ENCODE peak calls at places on chromosomes 16 and 17, in four cellular contexts. G, S, O and T are unnamed samples.

GRCh38 chr17:4968166-4968915 is 724 bp upstream of the SPAG7 start:
- DNase-seq in G (peak), O (no peak), S (no peak), T (peak)

GRCh38 chr17:80783461-80783860 is 208.2 kb upstream of the CHMP6 start:
- DNase-seq in G (no peak), S (no peak), O (no peak), T (no peak)

GRCh38 chr16:73671102-73671501 is 623.2 kb upstream of the ZFHX3 start:
- DNase-seq in S (no peak), O (no peak), G (no peak), T (peak)

GRCh38 chr17:81331527-81332043 is 36.5 kb upstream of the SLC38A10 start:
- DNase-seq in O (no peak), G (no peak), S (no peak), T (no peak)

GRCh38 chr17:46072998-46073397 is 73.9 kb downstream of the STH start:
- DNase-seq in O (peak), S (no peak), G (no peak), T (no peak)

GRCh38 chr17:48483471-48484131 is 47.2 kb downstream of the HOXB1 start:
- DNase-seq in G (no peak), S (no peak), O (no peak), T (no peak)

GRCh38 chr16:11202260-11203091 is 53.5 kb downstream of the SOCS1 start:
- DNase-seq in S (peak), G (no peak), O (no peak), T (no peak)

GRCh38 chr16:82047374-82047773 is 12.3 kb downstream of the HSD17B2 start:
- DNase-seq in G (no peak), O (no peak), S (no peak), T (no peak)

GRCh38 chr16:23556881-23557778 is at the start of the genes EARS2 and UBFD1:
- DNase-seq in S (peak), G (peak), O (peak), T (peak)
- TF ChIP-seq TCF7 in S (no peak), G (peak), O (no peak), T (peak)

GRCh38 chr16:5644132-5644531 is 546.5 kb upstream of the EEF2KMT start:
- DNase-seq in S (no peak), O (no peak), G (no peak), T (no peak)

GRCh38 chr16:5653041-5653440 is 555.4 kb upstream of the EEF2KMT start:
- DNase-seq in S (no peak), G (no peak), O (no peak), T (no peak)

GRCh38 chr16:5653789-5654188 is 556.2 kb upstream of the EEF2KMT start:
- DNase-seq in S (no peak), O (no peak), G (no peak), T (no peak)

GRCh38 chr16:5649762-5650445 is 552.3 kb upstream of the EEF2KMT start:
- DNase-seq in G (no peak), S (no peak), O (no peak), T (no peak)
- TF ChIP-seq TCF7 in G (no peak), S (no peak), O (no peak), T (no peak)

GRCh38 chr16:21226749-21227148 is 6.8 kb upstream of the ANKS4B start:
- DNase-seq in S (no peak), G (no peak), O (no peak), T (no peak)

GRCh38 chr16:21224800-21225199 is 8.7 kb upstream of the ANKS4B start:
- DNase-seq in G (peak), O (no peak), S (no peak), T (no peak)

GRCh38 chr16:21219551-21219950 is 8.2 kb upstream of the ZP2 start:
- DNase-seq in G (no peak), S (no peak), O (no peak), T (no peak)

GRCh38 chr16:21223787-21224186 is 9.7 kb upstream of the ANKS4B start:
- DNase-seq in S (no peak), G (no peak), O (no peak), T (peak)

DNA sequence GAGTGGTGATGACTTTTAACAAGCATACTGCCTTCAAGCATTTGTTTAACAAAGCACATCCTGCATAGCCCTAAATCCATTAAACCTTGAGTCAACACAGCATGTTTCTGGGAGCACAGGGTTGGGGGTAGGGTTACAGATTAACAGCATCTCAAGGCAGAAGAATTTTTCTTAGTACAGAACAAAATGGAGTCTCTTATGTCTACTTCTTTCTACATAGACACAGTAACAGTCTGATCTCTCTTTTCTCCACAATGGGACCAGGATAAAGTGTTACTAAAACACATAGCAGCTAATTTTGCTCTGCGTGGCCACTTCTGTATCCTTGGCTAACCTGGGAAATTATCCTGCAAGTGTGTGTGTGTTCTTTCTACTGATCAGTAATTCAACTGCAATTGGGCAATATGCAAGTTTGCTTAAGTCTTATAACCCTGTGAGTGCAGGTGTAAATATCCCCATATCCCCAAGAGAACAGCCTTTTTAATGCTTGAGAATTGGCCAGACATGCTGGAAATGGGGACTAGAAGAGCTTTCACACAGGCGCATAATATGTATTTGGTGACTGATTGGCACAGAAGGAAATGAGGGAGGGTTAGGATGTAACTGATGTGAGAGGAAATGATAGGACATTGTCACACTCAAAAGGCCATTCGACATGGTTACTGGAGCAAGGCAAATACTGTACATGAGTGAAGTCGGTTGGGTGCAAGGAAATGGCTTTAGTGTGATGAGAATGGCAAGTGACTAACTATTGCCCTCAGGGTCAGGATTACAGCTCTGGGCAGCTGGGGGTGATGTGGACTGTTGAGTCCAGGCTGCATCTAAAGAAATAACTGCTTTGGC is 10.8 kb upstream of the ANKS4B start:
- DNase-seq in G (no peak), S (no peak), O (no peak), T (no peak)
- TF ChIP-seq TCF7 in G (no peak), S (no peak), O (no peak), T (no peak)

DNA sequence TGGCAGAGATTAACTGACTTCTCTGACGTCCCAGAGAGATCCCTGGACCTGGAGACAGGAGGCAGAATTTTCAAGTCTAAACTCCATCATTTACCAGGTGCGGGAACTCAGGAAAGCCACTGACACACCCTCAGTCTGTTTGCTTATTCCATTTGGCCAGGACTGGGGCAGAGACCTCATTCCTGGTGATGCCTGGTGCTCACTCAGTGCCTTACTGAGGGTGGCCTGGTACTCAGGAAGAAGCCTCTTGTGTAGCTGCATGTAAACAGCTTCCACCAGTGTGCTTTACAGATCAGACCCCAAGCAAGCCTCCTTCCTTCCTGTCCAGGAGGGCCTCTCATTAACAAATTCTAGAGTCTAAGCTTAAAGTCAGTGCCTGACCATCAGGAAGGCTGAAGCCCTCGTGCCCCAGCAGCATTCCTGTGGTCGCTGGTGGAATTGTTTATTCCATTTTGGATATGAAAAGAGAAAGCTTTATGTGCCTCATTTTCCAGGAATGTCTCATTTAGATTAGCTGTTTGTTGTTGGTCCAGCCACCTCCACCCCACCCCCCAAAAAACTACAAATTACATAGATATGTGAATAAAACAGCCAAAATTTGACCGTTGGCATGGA is 236.1 kb upstream of the CDH5 start:
- DNase-seq in G (no peak), O (no peak), S (no peak), T (no peak)
- TF ChIP-seq TCF7 in G (no peak), O (no peak), S (no peak), T (no peak)

DNA sequence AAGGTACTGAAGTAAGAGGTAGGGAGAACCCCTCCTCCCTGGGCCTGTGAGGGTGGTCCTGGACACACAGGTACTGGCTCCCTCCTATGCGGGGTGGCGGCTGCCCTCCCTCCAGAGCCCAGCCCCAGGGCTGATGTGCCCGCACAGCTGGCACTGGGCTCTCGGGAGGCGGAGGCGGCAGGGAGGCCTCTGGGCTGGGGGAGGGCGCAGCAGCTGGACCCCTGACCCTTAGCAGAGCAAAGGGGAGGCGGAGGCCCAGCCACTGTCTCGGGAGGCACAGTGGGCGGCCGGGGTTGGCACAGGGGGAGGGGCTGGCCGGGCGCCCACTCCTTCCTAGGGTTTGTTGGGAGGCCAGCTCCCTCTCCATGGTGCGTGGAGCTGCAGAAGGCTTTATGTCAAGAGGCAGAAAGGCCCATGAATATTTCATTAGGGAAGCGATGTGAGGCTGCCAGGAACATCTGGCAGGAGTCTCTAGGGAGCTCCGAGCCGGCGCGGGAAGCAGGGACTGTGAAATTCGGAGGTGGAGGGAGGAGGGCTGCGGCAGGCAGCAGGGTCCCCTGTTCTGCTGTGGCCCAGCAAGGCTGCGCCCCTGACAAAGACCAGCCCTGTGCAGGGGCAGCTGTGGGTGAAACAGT is 44.1 kb upstream of the ACSF3 start:
- DNase-seq in S (no peak), G (no peak), O (no peak), T (no peak)
- TF ChIP-seq TCF7 in S (no peak), G (no peak), O (no peak), T (no peak)

GRCh38 chr16:30148101-30148500 is 25.1 kb upstream of the MAPK3 start:
- DNase-seq in O (no peak), G (no peak), S (no peak), T (no peak)
- TF ChIP-seq TCF7 in O (no peak), G (no peak), S (no peak), T (no peak)

DNA sequence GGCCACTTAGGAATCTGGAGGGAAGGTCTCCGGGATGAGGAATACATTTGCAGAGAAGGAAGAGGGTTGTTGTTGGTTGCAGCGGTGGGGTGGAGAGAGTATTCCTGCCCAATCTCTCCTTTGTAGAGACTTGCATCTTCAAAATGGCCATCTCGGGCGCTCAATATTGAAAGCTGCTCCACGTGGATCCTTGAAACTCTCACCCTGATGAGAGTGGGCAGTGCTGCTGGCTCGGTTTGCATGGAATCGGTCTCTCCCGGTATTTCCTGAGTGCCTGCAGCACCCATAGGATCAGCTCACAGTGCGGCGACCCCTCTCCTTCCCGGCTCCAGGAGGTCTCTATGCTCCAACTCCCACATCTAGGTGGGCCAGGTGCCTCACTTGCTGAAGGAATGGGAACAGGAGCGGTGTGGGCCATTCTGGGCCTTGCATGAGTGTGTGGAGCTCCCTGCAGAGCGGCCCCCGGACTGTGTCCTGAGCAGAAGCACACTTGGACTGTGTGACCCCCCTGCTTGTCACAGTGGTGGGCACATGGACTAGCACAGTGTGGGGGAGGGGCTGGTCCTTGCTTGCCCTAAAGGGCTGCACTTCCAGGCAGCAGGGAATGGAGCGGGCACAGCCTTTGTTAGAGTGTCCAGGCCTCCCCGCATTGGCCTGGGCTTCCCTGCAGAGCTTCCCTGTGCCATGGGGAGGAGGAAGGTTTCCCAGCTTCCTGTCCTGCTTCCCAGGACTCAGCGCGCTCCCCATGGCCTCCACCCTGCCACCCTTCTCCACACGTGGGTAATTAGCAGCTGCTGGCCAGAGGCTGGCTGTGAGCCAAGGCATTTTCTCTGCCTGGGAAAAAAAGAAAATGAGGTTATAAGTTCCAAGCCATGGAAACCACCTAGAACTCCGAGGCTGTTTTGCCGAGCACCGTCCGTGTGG is 139.3 kb downstream of the IRF8 start:
- DNase-seq in G (no peak), O (no peak), S (no peak), T (no peak)
- TF ChIP-seq TCF7 in G (no peak), O (no peak), S (no peak), T (no peak)